ENCODE peak calls at places on chromosomes 2 and 18, in four cellular contexts. F is IMR-90, Y is H1, M is H9. D is an unnamed sample.

GRCh38 chr2:235876099-235876679 is 292.0 kb downstream of the GBX2 start:
- DNase-seq in F (no peak), Y (no peak), M (no peak), D (no peak)

GRCh38 chr2:129619471-129619870 is 360.0 kb upstream of the RAB6C start:
- DNase-seq in F (no peak), Y (no peak), M (peak), D (peak)

GRCh38 chr18:59357928-59358327 is 1.1 kb downstream of the LMAN1 start:
- DNase-seq in F (peak), Y (no peak), M (no peak), D (no peak)

GRCh38 chr2:127158614-127159290 is 51.8 kb upstream of the BIN1 start:
- DNase-seq in F (no peak), Y (no peak), M (no peak), D (no peak)

GRCh38 chr18:58012356-58012755 is 31.7 kb upstream of the NEDD4L start:
- DNase-seq in F (no peak), Y (no peak), M (no peak), D (no peak)

GRCh38 chr2:20421988-20422678 is 24.7 kb upstream of the RHOB start:
- DNase-seq in F (peak), Y (no peak), M (no peak), D (no peak)

GRCh38 chr18:44781890-44782289 is 101.2 kb downstream of the SETBP1 start:
- DNase-seq in F (peak), Y (no peak), M (no peak), D (peak)

GRCh38 chr2:77013457-77013856 is 508.7 kb downstream of the LRRTM4 start:
- DNase-seq in F (no peak), Y (no peak), M (no peak), D (no peak)

GRCh38 chr2:172869861-172870260 is 134.2 kb downstream of the RAPGEF4 start:
- DNase-seq in F (no peak), Y (no peak), M (no peak), D (no peak)

GRCh38 chr2:96874099-96874831 is 4.4 kb upstream of the SEMA4C start:
- DNase-seq in F (no peak), Y (no peak), M (no peak), D (no peak)

GRCh38 chr2:54384301-54385035 is 71.7 kb upstream of the SPTBN1 start:
- DNase-seq in F (no peak), Y (no peak), M (peak), D (no peak)

GRCh38 chr18:24913507-24914147 is 438.3 kb downstream of the ZNF521 start:
- DNase-seq in F (no peak), Y (no peak), M (no peak), D (peak)

GRCh38 chr2:162916286-162916801 is 77.8 kb upstream of the KCNH7 start:
- DNase-seq in F (no peak), Y (no peak), M (no peak), D (no peak)

GRCh38 chr2:151381266-151381665 is 23.9 kb downstream of the TNFAIP6 start:
- DNase-seq in F (peak), Y (no peak), M (no peak), D (peak)

GRCh38 chr2:58237741-58238140 is 3.4 kb downstream of the FANCL start:
- DNase-seq in F (no peak), Y (no peak), M (no peak), D (peak)

GRCh38 chr2:9809064-9809356 is 34.3 kb upstream of the TAF1B start:
- DNase-seq in F (no peak), Y (no peak), M (no peak), D (no peak)

GRCh38 chr2:28452534-28453081 is 43.3 kb upstream of the PLB1 start:
- DNase-seq in F (peak), Y (peak), M (peak), D (peak)

GRCh38 chr2:208406474-208407451 is at the start of gene PTH2R:
- DNase-seq in F (no peak), Y (peak), M (peak), D (peak)

GRCh38 chr2:199777315-199777714 is 73.7 kb downstream of the FTCDNL1 start:
- DNase-seq in F (no peak), Y (no peak), M (no peak), D (no peak)

GRCh38 chr2:69742170-69742952 is 427 bp downstream of the ANXA4 start:
- DNase-seq in F (peak), Y (peak), M (no peak), D (peak)

GRCh38 chr2:54772110-54772509 is 48.6 kb downstream of the EML6 start:
- DNase-seq in F (peak), Y (no peak), M (no peak), D (no peak)

GRCh38 chr2:185012643-185013042 is 414.3 kb downstream of the ZNF804A start:
- DNase-seq in F (peak), Y (peak), M (no peak), D (peak)

GRCh38 chr2:160613466-160614153 is 120.0 kb upstream of the RBMS1 start:
- DNase-seq in F (peak), Y (no peak), M (no peak), D (no peak)

GRCh38 chr18:29184654-29185053 is 1007.7 kb upstream of the CDH2 start:
- DNase-seq in F (peak), Y (no peak), M (no peak), D (no peak)

GRCh38 chr2:664063-664462 is 13.1 kb downstream of the TMEM18 start:
- DNase-seq in F (no peak), Y (no peak), M (no peak), D (no peak)

GRCh38 chr2:190413421-190413820 is 5.3 kb downstream of the MFSD6 start:
- DNase-seq in F (no peak), Y (no peak), M (no peak), D (no peak)

GRCh38 chr2:217903859-217904613 is 98.8 kb downstream of the TNS1 start:
- DNase-seq in F (peak), Y (no peak), M (no peak), D (no peak)

GRCh38 chr18:36850527-36851201 is 21.7 kb downstream of the KIAA1328 start:
- DNase-seq in F (peak), Y (no peak), M (no peak), D (no peak)

GRCh38 chr2:128347701-128348504 is 29.2 kb upstream of the HS6ST1 start:
- DNase-seq in F (peak), Y (no peak), M (no peak), D (no peak)

GRCh38 chr18:49931760-49932159 is 118.4 kb upstream of the ACAA2 start:
- DNase-seq in F (no peak), Y (no peak), M (no peak), D (no peak)

GRCh38 chr2:31654241-31654640 is 73.5 kb upstream of the SRD5A2 start:
- DNase-seq in F (no peak), Y (no peak), M (no peak), D (no peak)

GRCh38 chr2:232026941-232027340 is 65.4 kb downstream of the DIS3L2 start:
- DNase-seq in F (no peak), Y (no peak), M (no peak), D (no peak)

GRCh38 chr2:62010632-62011276 is 105.3 kb downstream of the COMMD1 start:
- DNase-seq in F (no peak), Y (no peak), M (no peak), D (no peak)

GRCh38 chr18:9361191-9361590 is 26.6 kb downstream of the TWSG1 start:
- DNase-seq in F (no peak), Y (no peak), M (no peak), D (no peak)

GRCh38 chr2:103176289-103176915 is 414.6 kb downstream of the TMEM182 start:
- DNase-seq in F (no peak), Y (no peak), M (no peak), D (peak)

DNA sequence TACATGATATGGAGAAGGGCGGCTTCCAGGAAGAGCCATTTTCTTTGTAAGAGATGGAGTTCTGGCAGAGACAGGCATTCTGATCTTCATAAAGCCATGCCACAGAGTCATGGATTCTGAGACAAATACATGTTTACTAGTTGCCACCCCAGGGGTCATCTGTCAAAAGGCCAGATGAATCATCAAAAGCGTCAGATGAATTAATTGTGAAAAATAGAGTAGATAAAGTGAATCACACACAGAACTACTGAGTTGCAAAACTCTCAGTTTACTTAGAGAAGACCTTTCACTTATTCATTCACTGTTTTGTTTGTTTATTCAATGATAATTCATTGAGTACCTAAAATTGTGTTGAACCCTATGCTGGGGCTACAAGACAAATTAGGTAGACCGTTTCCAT is 157.7 kb upstream of the SERPINE2 start:
- DNase-seq in F (no peak), Y (no peak), M (no peak), D (no peak)
- H4K5ac ChIP-seq in F (no peak), Y (no peak), M (no peak), D (no peak)

GRCh38 chr2:170742000-170742399 is 26.9 kb downstream of the SP5 start:
- DNase-seq in F (no peak), Y (no peak), M (no peak), D (no peak)
- H4K5ac ChIP-seq in F (no peak), Y (no peak), M (no peak), D (no peak)

GRCh38 chr2:111712361-111712760 is 171.6 kb downstream of the ANAPC1 start:
- DNase-seq in F (no peak), Y (no peak), M (no peak), D (no peak)
- H4K5ac ChIP-seq in F (no peak), Y (no peak), M (no peak), D (no peak)

GRCh38 chr2:153787612-153788011 is 84.1 kb upstream of the GALNT13 start:
- DNase-seq in F (no peak), Y (no peak), M (no peak), D (no peak)
- H4K5ac ChIP-seq in F (no peak), Y (no peak), M (no peak), D (no peak)

D was measured in mesendoderm.